ENCODE peak calls at places on chromosomes 5 and 9, in four cellular contexts. Q, E, P and V are unnamed samples.
A peak's percentile ranks its signal among the peaks of the same experiment; 100 is the strongest.

GRCh38 chr9:13575558-13575957 is 296.1 kb upstream of the MPDZ start:
- DNase-seq in Q (no peak), P (no peak), E (no peak), V (no peak)

GRCh38 chr5:133370281-133370890 is 242.0 kb downstream of the FSTL4 start:
- DNase-seq in P (no peak), Q (no peak), E (no peak), V (no peak)

GRCh38 chr5:154373729-154374179 is 72.0 kb upstream of the SAP30L start:
- DNase-seq in E (no peak), Q (no peak), P (no peak), V (no peak)

GRCh38 chr5:124574521-124575436 is 171.7 kb downstream of the ZNF608 start:
- DNase-seq in P (no peak), Q (no peak), E (no peak), V (no peak)

GRCh38 chr5:138179277-138179857 is 455 bp downstream of the KIF20A start:
- DNase-seq in Q (no peak), P (no peak), E (peak; percentile 15), V (no peak)

GRCh38 chr5:57937501-57937900 is 454.9 kb upstream of the ACTBL2 start:
- DNase-seq in P (no peak), E (no peak), Q (no peak), V (no peak)

GRCh38 chr5:175457466-175457865 is 13.5 kb upstream of the DRD1 start:
- DNase-seq in Q (no peak), P (no peak), E (no peak), V (no peak)

GRCh38 chr5:179825655-179826182 is 5.0 kb downstream of the SQSTM1 start:
- DNase-seq in Q (no peak), E (no peak), P (no peak), V (no peak)

GRCh38 chr5:11851965-11852745 is 52.1 kb downstream of the CTNND2 start:
- DNase-seq in E (no peak), P (no peak), Q (no peak), V (no peak)

GRCh38 chr5:32916648-32917047 is 205.5 kb downstream of the NPR3 start:
- DNase-seq in P (peak; percentile 32), E (peak; percentile 52), Q (no peak), V (no peak)

GRCh38 chr9:91066042-91066415 is 264.4 kb downstream of the SYK start:
- DNase-seq in E (no peak), P (no peak), Q (no peak), V (no peak)

GRCh38 chr5:39360483-39361071 is 3.7 kb downstream of the C9 start:
- DNase-seq in Q (no peak), E (no peak), P (no peak), V (no peak)

GRCh38 chr9:120423812-120424211 is 156.2 kb downstream of the CDK5RAP2 start:
- DNase-seq in P (no peak), Q (no peak), E (no peak), V (no peak)

GRCh38 chr5:143557061-143557818 is 153.8 kb upstream of the NR3C1 start:
- DNase-seq in P (peak; percentile 47), E (no peak), Q (no peak), V (no peak)

GRCh38 chr5:132961887-132962286 is 1.5 kb downstream of the AFF4 start:
- DNase-seq in P (peak; percentile 28), E (no peak), Q (no peak), V (no peak)

DNA sequence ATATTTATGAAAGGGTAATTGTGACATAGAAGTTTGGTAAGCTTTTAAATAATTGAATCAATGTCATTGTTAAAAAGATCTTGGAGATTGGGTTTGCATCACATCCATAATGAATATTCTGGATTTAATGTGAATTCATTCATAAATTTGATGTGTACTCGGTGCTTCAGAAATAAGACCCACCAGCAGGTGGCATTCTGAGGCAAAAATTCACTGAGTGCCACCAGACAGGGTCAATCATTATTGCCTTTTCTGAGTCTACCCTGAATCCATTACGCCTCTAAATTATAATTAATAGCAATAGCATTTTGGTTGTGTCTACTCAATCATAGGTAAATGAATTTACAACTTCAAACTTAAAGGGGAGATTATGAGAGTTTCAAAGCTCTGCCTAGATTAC is 1.0 kb downstream of the TRPC7 start:
- DNase-seq in E (no peak), Q (no peak), P (no peak), V (no peak)
- TF ChIP-seq CTCF in E (peak; percentile 55), Q (no peak), P (peak; percentile 79), V (no peak)

DNA sequence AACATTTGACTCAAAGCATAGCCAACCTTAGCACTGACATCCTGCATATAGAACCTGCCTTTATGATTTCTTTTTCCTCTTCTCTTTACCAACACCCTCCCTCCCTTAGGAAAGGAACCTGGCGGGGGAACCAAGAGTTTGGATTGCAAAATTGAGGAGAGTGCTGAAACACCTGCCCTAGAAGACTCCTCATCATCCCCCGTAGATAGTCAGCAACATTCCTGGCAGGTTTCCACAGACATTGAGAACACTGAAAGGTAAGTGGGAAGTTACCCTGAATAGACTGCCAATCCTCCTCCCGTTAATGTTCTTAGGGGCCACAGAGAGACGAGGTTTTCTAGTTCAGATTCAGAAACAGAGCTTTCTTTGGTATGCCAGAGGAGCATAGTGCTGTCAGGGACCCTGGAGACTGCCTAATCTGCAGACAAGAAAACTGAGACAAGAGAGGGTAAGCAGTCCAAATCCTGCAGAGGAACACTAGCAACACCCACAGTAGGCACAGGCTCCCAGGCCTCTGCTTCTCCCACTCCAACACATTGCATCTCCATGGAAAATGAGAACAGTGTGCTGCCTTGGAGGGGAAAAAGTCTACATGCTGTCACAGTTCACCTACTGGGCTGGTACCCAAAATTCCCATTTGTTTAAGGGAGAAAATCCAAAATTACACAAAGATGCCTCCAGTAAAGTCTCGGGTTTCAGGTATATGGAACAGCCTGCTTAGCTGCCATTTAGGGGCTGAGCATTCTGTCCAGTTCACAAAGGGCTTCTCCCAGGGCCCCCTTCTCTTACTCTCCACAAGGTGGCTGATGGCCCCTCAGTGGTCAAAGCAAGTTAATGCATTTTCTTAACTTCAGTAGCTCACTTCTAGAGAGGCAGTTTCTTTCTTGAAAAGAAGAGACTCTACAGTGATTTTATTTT is 89.0 kb downstream of the RGS7BP start:
- DNase-seq in E (peak; percentile 52), Q (no peak), P (no peak), V (no peak)
- TF ChIP-seq CTCF in E (no peak), Q (no peak), P (peak; percentile 30), V (no peak)

GRCh38 chr5:98969400-98969799 is 40.6 kb upstream of the CHD1 start:
- DNase-seq in P (no peak), Q (no peak), E (no peak), V (no peak)
- TF ChIP-seq CTCF in P (no peak), Q (no peak), E (no peak), V (no peak)

GRCh38 chr5:82204567-82204966 is 73.6 kb downstream of the RPS23 start:
- DNase-seq in Q (no peak), E (no peak), P (no peak), V (no peak)
- TF ChIP-seq CTCF in Q (no peak), E (no peak), P (no peak), V (no peak)

GRCh38 chr5:149228610-149229297 is 42.9 kb upstream of the AFAP1L1 start:
- DNase-seq in Q (no peak), E (no peak), P (peak; percentile 89), V (no peak)
- TF ChIP-seq CTCF in Q (no peak), E (no peak), P (peak; percentile 90), V (no peak)

GRCh38 chr9:136267261-136268111 is 21.9 kb upstream of the QSOX2 start:
- DNase-seq in Q (peak; percentile 72), P (peak; percentile 74), E (peak; percentile 84), V (peak; percentile 69)
- TF ChIP-seq CTCF in Q (no peak), P (peak; percentile 46), E (no peak), V (no peak)

GRCh38 chr9:137778914-137779313 is 98.7 kb upstream of the CACNA1B start:
- DNase-seq in Q (no peak), P (no peak), E (no peak), V (no peak)

GRCh38 chr9:137784046-137784445 is 93.5 kb upstream of the CACNA1B start:
- DNase-seq in E (peak; percentile 37), Q (no peak), P (no peak), V (no peak)

GRCh38 chr9:137784641-137785513 is 92.7 kb upstream of the CACNA1B start:
- DNase-seq in E (no peak), P (no peak), Q (no peak), V (no peak)

GRCh38 chr9:137783521-137783920 is 94.1 kb upstream of the CACNA1B start:
- DNase-seq in P (no peak), E (no peak), Q (no peak), V (no peak)

GRCh38 chr9:137781906-137782585 is 95.5 kb upstream of the CACNA1B start:
- DNase-seq in Q (no peak), E (no peak), P (no peak), V (no peak)
- TF ChIP-seq CTCF in Q (no peak), E (no peak), P (no peak), V (no peak)

DNA sequence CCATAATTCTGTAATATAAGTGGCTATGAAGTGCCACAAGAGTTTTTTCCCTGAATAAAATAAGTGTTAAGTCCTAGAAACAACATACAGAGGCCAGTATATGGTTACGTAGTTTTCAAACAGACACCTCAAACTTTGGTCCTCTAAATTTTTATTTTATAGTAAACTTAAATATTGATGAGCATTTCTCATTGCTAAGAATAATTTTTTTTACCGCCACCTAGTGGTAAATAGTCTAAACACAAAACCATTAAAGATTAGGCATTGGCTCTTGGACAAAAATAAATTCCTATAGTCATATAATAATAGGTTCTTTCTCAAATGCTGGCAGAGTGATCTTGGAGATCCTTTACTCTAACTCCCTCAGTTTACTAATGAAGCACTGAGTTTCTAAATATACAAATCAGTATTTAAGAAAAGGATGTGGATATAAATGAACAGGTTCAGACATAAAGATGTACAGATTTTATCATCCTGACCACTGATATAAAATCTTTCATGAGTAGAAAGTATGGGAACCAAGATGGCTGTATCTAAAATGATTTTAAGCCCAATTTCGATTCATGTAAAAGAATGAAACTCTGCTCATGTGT is 136.2 kb downstream of the FANCC start:
- DNase-seq in Q (no peak), P (peak; percentile 6), E (no peak), V (no peak)
- TF ChIP-seq CTCF in Q (peak; percentile 50), P (peak; percentile 87), E (peak; percentile 51), V (peak; percentile 63)

GRCh38 chr5:171418982-171419662 is at the start of gene FGF18:
- DNase-seq in P (peak; percentile 54), E (peak; percentile 76), Q (peak; percentile 33), V (peak; percentile 26)
- TF ChIP-seq CTCF in P (peak; percentile 62), E (no peak), Q (no peak), V (peak; percentile 31)